ENCODE peak calls at places on chromosomes 7 and 10, in nine cellular contexts. P is kidney, H is lung, B is AG10803, E is A549, O is foreskin fibroblast, A is IMR-90, Q is tibial nerve, Z is fibroblast of lung. L is an unnamed sample.

GRCh38 chr10:69953851-69954250 is 98.8 kb upstream of the MACROH2A2 start:
- DNase-seq in P (no peak), H (no peak), B (no peak), E (no peak), O (no peak), A (no peak), Q (no peak), Z (no peak), L (no peak)

GRCh38 chr10:29878492-29878891 is 180.9 kb downstream of the JCAD start:
- DNase-seq in P (no peak), H (no peak), B (no peak), E (no peak), O (no peak), A (no peak), Q (no peak), Z (no peak), L (no peak)

GRCh38 chr10:22316286-22317120 is at the start of gene COMMD3:
- DNase-seq in P (peak; percentile 95), H (peak; percentile 83), B (peak; percentile 87), E (peak; percentile 87), O (peak; percentile 95), A (peak; percentile 86), Q (peak; percentile 81), Z (peak; percentile 90), L (peak; percentile 91)

GRCh38 chr10:90644165-90644564 is 213.7 kb downstream of the HTR7 start:
- DNase-seq in P (no peak), H (no peak), B (no peak), E (no peak), O (no peak), A (no peak), Q (no peak), Z (no peak), L (peak; percentile 74)

GRCh38 chr7:139644191-139644590 is 120.7 kb downstream of the CLEC2L start:
- DNase-seq in P (no peak), H (no peak), B (no peak), E (no peak), O (no peak), A (no peak), Q (no peak), Z (no peak), L (no peak)

GRCh38 chr10:42781893-42782445 is 626 bp upstream of the BMS1 start:
- DNase-seq in P (no peak), H (no peak), B (peak; percentile 21), E (peak; percentile 31), O (peak; percentile 20), A (no peak), Q (no peak), Z (no peak), L (peak; percentile 20)

GRCh38 chr10:71780722-71781121 is 7.4 kb upstream of the VSIR start:
- DNase-seq in P (peak; percentile 26), H (no peak), B (no peak), E (no peak), O (no peak), A (no peak), Q (no peak), Z (no peak), L (no peak)

GRCh38 chr10:63763744-63764143 is 242.5 kb downstream of the REEP3 start:
- DNase-seq in P (no peak), H (no peak), B (no peak), E (peak; percentile 12), O (peak; percentile 62), A (peak; percentile 15), Q (no peak), Z (no peak), L (peak; percentile 34)

GRCh38 chr10:58385784-58386112 is 538 bp downstream of the TFAM start:
- DNase-seq in P (peak; percentile 58), H (peak; percentile 30), B (peak; percentile 8), E (peak; percentile 42), O (peak; percentile 57), A (peak; percentile 17), Q (no peak), Z (peak; percentile 9), L (peak; percentile 28)

GRCh38 chr7:37193775-37194135 is 254.9 kb downstream of the ELMO1 start:
- DNase-seq in P (no peak), H (no peak), B (no peak), E (no peak), O (no peak), A (no peak), Q (no peak), Z (no peak), L (no peak)

DNA sequence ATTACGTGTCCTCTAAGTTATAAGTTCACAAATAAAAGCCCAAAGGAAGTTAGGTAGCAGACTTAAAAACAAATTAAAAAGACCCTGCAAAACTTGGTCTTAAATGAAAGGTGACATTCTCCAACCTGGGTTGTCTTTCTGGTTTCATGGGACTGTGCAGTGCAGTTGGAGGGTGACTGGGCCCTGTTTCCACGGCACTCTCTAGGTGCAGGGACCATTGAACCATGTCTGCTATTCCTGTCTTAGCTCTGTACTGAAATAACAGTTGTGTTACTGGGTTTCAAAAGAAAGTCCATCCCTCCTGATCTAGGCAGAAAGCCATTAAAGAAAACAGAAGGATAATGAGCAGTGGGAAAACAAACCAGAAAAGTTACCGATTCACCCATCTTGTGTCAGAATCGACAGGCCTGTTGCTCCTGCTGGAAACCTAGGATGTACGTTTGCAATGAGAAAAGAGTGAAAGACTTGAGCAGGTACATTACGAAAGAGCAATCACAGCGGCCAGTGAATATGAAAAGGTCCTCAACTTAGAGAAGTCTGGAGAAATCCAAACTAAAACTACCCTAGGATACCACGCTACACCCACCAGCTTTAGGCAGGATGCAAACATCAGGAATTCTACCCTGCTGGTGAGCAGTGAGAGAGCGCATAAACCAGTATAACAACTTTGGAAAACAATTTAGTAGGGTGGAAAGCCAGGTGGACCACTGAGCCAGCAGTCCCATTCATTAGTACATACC is 24.5 kb downstream of the SPDYE6 start:
- DNase-seq in P (no peak), H (no peak), B (no peak), E (no peak), O (no peak), A (no peak), Q (no peak), Z (no peak), L (no peak)
- TF ChIP-seq CTCF in P (no peak), H (no peak), B (no peak), E (no peak), O (no peak), A (no peak), Q (no peak), Z (no peak), L (no peak)

GRCh38 chr7:84039432-84039831 is 155.2 kb downstream of the SEMA3A start:
- DNase-seq in P (no peak), H (no peak), B (no peak), E (no peak), O (no peak), A (no peak), Q (no peak), Z (no peak), L (no peak)
- H3K4me3 ChIP-seq in P (no peak overlapping the region), H (no peak overlapping the region), B (no peak overlapping the region), E (no peak overlapping the region), O (no peak overlapping the region), A (no peak overlapping the region), Q (no peak overlapping the region), Z (no peak overlapping the region), L (no peak overlapping the region)

GRCh38 chr10:20768849-20769248 is 128.3 kb downstream of the NEBL start:
- DNase-seq in P (no peak), H (no peak), B (peak; percentile 6), E (no peak), O (peak; percentile 29), A (no peak), Q (no peak), Z (peak; percentile 66), L (peak; percentile 43)
- TF ChIP-seq CTCF in P (no peak), H (no peak), B (no peak), E (no peak), O (no peak), A (peak; percentile 35), Q (peak; percentile 36), Z (no peak), L (peak; percentile 21)

GRCh38 chr10:23364378-23364777 is 19.8 kb upstream of the C10orf67 start:
- DNase-seq in P (no peak), H (no peak), B (no peak), E (no peak), O (no peak), A (no peak), Q (no peak), Z (no peak), L (no peak)

GRCh38 chr10:23368816-23369640 is 24.4 kb upstream of the C10orf67 start:
- DNase-seq in P (no peak), H (no peak), B (no peak), E (no peak), O (no peak), A (no peak), Q (no peak), Z (no peak), L (no peak)

GRCh38 chr10:23371073-23371472 is 26.5 kb upstream of the C10orf67 start:
- DNase-seq in P (no peak), H (no peak), B (no peak), E (no peak), O (no peak), A (no peak), Q (no peak), Z (no peak), L (no peak)

GRCh38 chr10:23370106-23370505 is 25.5 kb upstream of the C10orf67 start:
- DNase-seq in P (no peak), H (no peak), B (no peak), E (no peak), O (no peak), A (peak; percentile 19), Q (no peak), Z (no peak), L (peak; percentile 21)

DNA sequence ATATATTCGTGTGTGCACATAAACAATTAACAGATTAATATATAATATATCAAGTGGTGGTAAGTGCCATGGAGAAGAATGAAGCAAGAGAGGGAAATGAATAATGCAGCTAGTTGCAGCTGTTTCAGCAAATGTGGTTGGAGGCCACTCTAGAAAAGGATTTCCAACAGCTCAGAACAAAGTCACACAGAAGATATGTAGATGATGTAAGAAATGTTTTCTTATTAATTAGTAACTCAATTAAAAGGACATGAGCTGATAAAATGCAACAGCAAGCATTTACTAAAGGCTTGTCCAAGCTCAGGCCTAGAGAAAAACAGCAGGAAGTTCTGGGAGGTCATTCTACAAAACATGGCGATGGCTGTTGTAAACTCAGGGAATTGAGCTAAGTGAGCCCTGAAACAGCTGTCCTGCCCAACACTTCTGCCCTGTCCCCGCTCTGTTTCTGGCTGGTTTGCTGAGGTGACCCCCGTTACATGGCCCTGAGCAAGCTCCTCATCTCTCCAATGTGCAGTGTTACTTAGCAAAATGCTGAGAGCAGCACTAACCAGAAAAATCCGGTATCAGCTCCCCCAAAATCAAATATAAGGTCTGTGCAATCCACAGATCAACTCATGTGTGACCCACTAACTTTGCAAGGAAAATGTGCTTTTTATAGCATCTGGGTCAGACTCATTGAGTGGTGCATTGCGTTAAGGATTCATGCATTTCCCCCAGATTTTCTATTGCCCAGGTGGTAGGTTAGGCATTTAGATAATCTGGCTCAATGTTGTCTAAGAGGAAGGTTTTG is 23.5 kb upstream of the C10orf67 start:
- DNase-seq in P (no peak), H (no peak), B (no peak), E (no peak), O (no peak), A (no peak), Q (no peak), Z (peak; percentile 17), L (peak; percentile 17)
- H3K4me3 ChIP-seq in P (peak overlapping the region; percentile 12), H (no peak overlapping the region), B (no peak overlapping the region), E (no peak overlapping the region), O (no peak overlapping the region), A (no peak overlapping the region), Q (no peak overlapping the region), Z (no peak overlapping the region), L (no peak overlapping the region)

GRCh38 chr10:6202098-6202683 is 541 bp upstream of the PFKFB3 start:
- DNase-seq in P (peak; percentile 58), H (no peak), B (no peak), E (no peak), O (no peak), A (no peak), Q (no peak), Z (no peak), L (no peak)
- TF ChIP-seq CTCF in P (no peak), H (no peak), B (no peak), E (no peak), O (no peak), A (no peak), Q (no peak), Z (no peak), L (no peak)

GRCh38 chr10:10796061-10796773 is 221.5 kb upstream of the CELF2 start:
- DNase-seq in P (no peak), H (peak; percentile 49), B (peak; percentile 26), E (no peak), O (peak; percentile 75), A (peak; percentile 38), Q (no peak), Z (peak; percentile 73), L (peak; percentile 79)
- H3K4me3 ChIP-seq in P (no peak overlapping the region), H (no peak overlapping the region), B (no peak overlapping the region), E (no peak overlapping the region), O (no peak overlapping the region), A (no peak overlapping the region), Q (no peak overlapping the region), Z (no peak overlapping the region), L (no peak overlapping the region)

L was measured in cardiac fibroblast.